ENCODE peak calls at places on chromosomes 6 and 20, in seven cellular contexts. K is retina; D is nucleus accumbens; X is stimulated activated CD8-positive, alpha-beta memory T cell treated with anti-CD3 and anti-CD28 coated beads, Interleukin-15, amount 100 ng/mL, for 24 hours; F is naive thymus-derived CD8-positive, alpha-beta T cell; S is esophagus squamous epithelium; M is fibroblast of lung. R is an unnamed sample.

GRCh38 chr6:23522751-23523527 is 603.1 kb upstream of the NRSN1 start:
- DNase-seq in S (no peak), D (no peak), X (no peak), K (peak), M (no peak), F (no peak), R (no peak)

GRCh38 chr6:33979750-33980149 is 166.1 kb downstream of the GRM4 start:
- DNase-seq in F (no peak), X (no peak), M (no peak), D (no peak), S (no peak), K (no peak), R (no peak)

GRCh38 chr6:28764761-28765282 is 159.0 kb downstream of the TRIM27 start:
- DNase-seq in D (no peak), F (no peak), X (no peak), S (no peak), M (no peak), K (no peak), R (no peak)

GRCh38 chr6:132760256-132760655 is 2.6 kb upstream of the VNN2 start:
- DNase-seq in F (no peak), S (no peak), M (no peak), D (no peak), X (no peak), K (no peak), R (no peak)

GRCh38 chr6:23656257-23656731 is 469.7 kb upstream of the NRSN1 start:
- DNase-seq in S (no peak), X (no peak), M (peak), K (peak), F (no peak), D (peak), R (no peak)

GRCh38 chr6:144153971-144154370 is 3.7 kb downstream of the STX11 start:
- DNase-seq in D (no peak), K (no peak), S (no peak), X (no peak), M (no peak), F (no peak), R (no peak)

GRCh38 chr6:44071670-44072451 is 55.4 kb downstream of the MRPL14 start:
- DNase-seq in F (no peak), S (no peak), X (no peak), D (no peak), K (no peak), M (peak), R (no peak)

GRCh38 chr20:50852085-50852484 is 57.2 kb downstream of the BCAS4 start:
- DNase-seq in M (no peak), D (no peak), F (no peak), S (no peak), X (no peak), K (no peak), R (no peak)

GRCh38 chr6:156242206-156242605 is 535.0 kb upstream of the ARID1B start:
- DNase-seq in M (no peak), D (no peak), S (no peak), K (no peak), X (no peak), F (no peak), R (no peak)

GRCh38 chr6:154766288-154766687 is 33.1 kb downstream of the SCAF8 start:
- DNase-seq in D (no peak), M (no peak), X (no peak), F (no peak), S (no peak), K (no peak), R (peak)

GRCh38 chr6:107506145-107506544 is 16.2 kb downstream of the SOBP start:
- DNase-seq in K (no peak), X (no peak), S (no peak), D (no peak), F (no peak), M (no peak), R (no peak)

GRCh38 chr6:132404736-132405135 is 3.5 kb upstream of the MOXD1 start:
- DNase-seq in F (no peak), D (no peak), M (peak), X (no peak), S (no peak), K (no peak), R (no peak)

GRCh38 chr6:103734016-103734415 is 1125.7 kb downstream of the HACE1 start:
- DNase-seq in D (no peak), K (no peak), M (no peak), F (no peak), S (no peak), X (no peak), R (no peak)

GRCh38 chr20:23270427-23270911 is 80.1 kb upstream of the NXT1 start:
- DNase-seq in K (no peak), X (no peak), D (no peak), S (no peak), F (no peak), M (peak), R (no peak)

GRCh38 chr20:2899243-2899642 is 26.0 kb downstream of the PTPRA start:
- DNase-seq in M (no peak), D (no peak), F (no peak), S (no peak), K (no peak), X (no peak), R (no peak)

GRCh38 chr6:142336787-142337186 is 35.0 kb downstream of the ADGRG6 start:
- DNase-seq in D (no peak), X (no peak), S (no peak), K (no peak), F (no peak), M (no peak), R (no peak)

GRCh38 chr6:18269253-18269652 is 4.9 kb upstream of the DEK start:
- DNase-seq in F (no peak), K (no peak), D (no peak), M (peak), S (no peak), X (no peak), R (no peak)

GRCh38 chr20:49431345-49431744 is 51.1 kb downstream of the KCNB1 start:
- DNase-seq in M (no peak), S (no peak), D (no peak), X (no peak), K (no peak), F (no peak), R (no peak)

GRCh38 chr20:12111431-12112088 is 193.9 kb downstream of the BTBD3 start:
- DNase-seq in X (no peak), M (no peak), D (no peak), S (no peak), K (no peak), F (no peak), R (no peak)

GRCh38 chr6:68976260-68976659 is 341.2 kb downstream of the ADGRB3 start:
- DNase-seq in F (no peak), D (no peak), S (no peak), X (no peak), M (no peak), K (no peak), R (no peak)

GRCh38 chr6:32692019-32692418 is 25.6 kb upstream of the HLA-DQB1 start:
- DNase-seq in D (no peak), K (no peak), M (no peak), F (no peak), S (no peak), X (no peak), R (no peak)

GRCh38 chr20:61123751-61124368 is 128.2 kb upstream of the CDH4 start:
- DNase-seq in K (no peak), M (no peak), F (no peak), D (no peak), X (no peak), S (no peak), R (no peak)

GRCh38 chr6:157721431-157722229 is 101.4 kb upstream of the SNX9 start:
- DNase-seq in S (no peak), K (peak), F (no peak), M (no peak), D (no peak), X (no peak), R (no peak)

GRCh38 chr6:49430187-49430586 is 32.9 kb downstream of the MMUT start:
- DNase-seq in X (no peak), F (no peak), M (peak), D (no peak), S (no peak), K (no peak), R (no peak)

R was measured in cerebellar nuclear complex.